ENCODE peak calls at places on chromosomes 3 and 15, in eight cellular contexts. One of them, this sample, is unnamed.

GRCh38 chr3:100368421-100368820 is 32.5 kb downstream of the TOMM70 start:
- DNase-seq in AG04449: no peak
- DNase-seq in psoas muscle: no peak
- DNase-seq in HCT116: no peak
- DNase-seq in kidney epithelial cell: no peak
- DNase-seq in suprapubic skin: no peak
- DNase-seq in AG10803: no peak
- DNase-seq in uterus: no peak
- DNase-seq in this sample: no peak

GRCh38 chr15:41637086-41637485 is 23.1 kb upstream of the MGA start:
- DNase-seq in suprapubic skin: no peak
- DNase-seq in psoas muscle: no peak
- DNase-seq in AG04449: no peak
- DNase-seq in HCT116: no peak
- DNase-seq in kidney epithelial cell: no peak
- DNase-seq in uterus: no peak
- DNase-seq in AG10803: no peak
- DNase-seq in this sample: no peak

GRCh38 chr15:39843561-39843960 is 60.9 kb upstream of the FSIP1 start:
- DNase-seq in uterus: no peak
- DNase-seq in HCT116: no peak
- DNase-seq in AG10803: no peak
- DNase-seq in kidney epithelial cell: no peak
- DNase-seq in AG04449: no peak
- DNase-seq in suprapubic skin: no peak
- DNase-seq in psoas muscle: no peak
- DNase-seq in this sample: no peak

GRCh38 chr3:47283193-47283537 is 421 bp downstream of the KLHL18 start:
- DNase-seq in AG04449: no peak
- DNase-seq in psoas muscle: no peak
- DNase-seq in uterus: no peak
- DNase-seq in kidney epithelial cell: no peak
- DNase-seq in HCT116: no peak
- DNase-seq in suprapubic skin: peak
- DNase-seq in AG10803: no peak
- DNase-seq in this sample: no peak

GRCh38 chr3:53845103-53845880 is 927 bp downstream of the CHDH start:
- DNase-seq in kidney epithelial cell: no peak
- DNase-seq in AG04449: no peak
- DNase-seq in psoas muscle: peak
- DNase-seq in HCT116: peak
- DNase-seq in suprapubic skin: no peak
- DNase-seq in uterus: peak
- DNase-seq in AG10803: peak
- DNase-seq in this sample: no peak

GRCh38 chr3:196660381-196661166 is 21.1 kb downstream of the NRROS start:
- DNase-seq in psoas muscle: no peak
- DNase-seq in HCT116: no peak
- DNase-seq in AG04449: no peak
- DNase-seq in AG10803: no peak
- DNase-seq in suprapubic skin: no peak
- DNase-seq in uterus: no peak
- DNase-seq in kidney epithelial cell: no peak
- DNase-seq in this sample: no peak

GRCh38 chr3:61649381-61650170 is 88.2 kb downstream of the PTPRG start:
- DNase-seq in suprapubic skin: no peak
- DNase-seq in psoas muscle: no peak
- DNase-seq in AG10803: no peak
- DNase-seq in AG04449: no peak
- DNase-seq in HCT116: no peak
- DNase-seq in uterus: no peak
- DNase-seq in kidney epithelial cell: no peak
- DNase-seq in this sample: no peak

GRCh38 chr15:57527382-57528091 is 64.2 kb upstream of the MYZAP start:
- DNase-seq in suprapubic skin: no peak
- DNase-seq in AG04449: peak
- DNase-seq in uterus: peak
- DNase-seq in AG10803: peak
- DNase-seq in psoas muscle: no peak
- DNase-seq in kidney epithelial cell: peak
- DNase-seq in HCT116: peak
- DNase-seq in this sample: no peak

DNA sequence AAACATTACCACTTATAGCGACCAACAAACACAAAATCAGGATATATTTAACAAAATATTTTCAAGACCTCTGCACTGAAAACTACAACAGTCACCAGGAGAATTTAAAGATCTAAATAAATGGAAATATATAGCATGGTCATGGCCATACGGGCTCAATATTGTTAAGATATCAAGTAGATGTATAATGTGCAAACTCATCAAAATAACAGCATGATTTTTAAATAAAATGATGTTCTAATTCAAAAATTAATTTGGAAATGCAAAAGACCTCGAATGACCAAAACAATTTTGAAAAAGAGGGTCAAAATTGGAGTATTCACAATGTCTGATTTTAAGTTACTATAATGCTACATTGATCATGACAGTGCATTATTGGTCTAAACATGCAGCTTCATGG is 159.1 kb upstream of the NDN start:
- DNase-seq in AG04449: no peak
- DNase-seq in suprapubic skin: no peak
- DNase-seq in psoas muscle: no peak
- DNase-seq in kidney epithelial cell: no peak
- DNase-seq in AG10803: no peak
- DNase-seq in HCT116: no peak
- DNase-seq in uterus: no peak
- DNase-seq in this sample: no peak
- TF ChIP-seq CTCF in AG04449: no peak
- TF ChIP-seq CTCF in suprapubic skin: no peak
- TF ChIP-seq CTCF in psoas muscle: no peak
- TF ChIP-seq CTCF in kidney epithelial cell: no peak
- TF ChIP-seq CTCF in AG10803: no peak
- TF ChIP-seq CTCF in HCT116: no peak
- TF ChIP-seq CTCF in uterus: no peak
- TF ChIP-seq CTCF in this sample: no peak

DNA sequence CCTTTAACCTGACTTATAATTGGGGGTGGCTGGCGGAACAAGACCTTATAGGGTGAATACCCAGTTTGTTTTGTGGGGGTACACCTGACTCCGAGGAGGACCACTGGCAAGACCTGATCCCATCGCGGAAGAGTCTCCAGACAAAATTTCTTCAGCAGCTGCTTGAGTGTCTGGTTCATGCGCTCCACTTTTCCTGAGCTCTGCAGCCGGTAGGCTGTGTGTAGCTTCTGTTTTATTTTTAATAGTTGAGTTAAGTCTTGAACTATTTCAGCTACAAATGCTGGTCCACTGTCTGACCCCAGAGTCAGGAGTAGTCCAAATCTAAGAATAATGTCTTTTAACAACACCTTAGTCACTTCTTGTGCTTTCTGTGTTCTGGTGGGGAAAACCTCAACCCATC is 21.2 kb upstream of the NOX5 start:
- DNase-seq in uterus: no peak
- DNase-seq in suprapubic skin: peak
- DNase-seq in kidney epithelial cell: no peak
- DNase-seq in AG04449: no peak
- DNase-seq in HCT116: no peak
- DNase-seq in psoas muscle: no peak
- DNase-seq in AG10803: no peak
- DNase-seq in this sample: no peak
- H3K4me3 ChIP-seq in uterus: no peak
- H3K4me3 ChIP-seq in suprapubic skin: no peak
- H3K4me3 ChIP-seq in kidney epithelial cell: no peak
- H3K4me3 ChIP-seq in AG04449: no peak
- H3K4me3 ChIP-seq in HCT116: no peak
- H3K4me3 ChIP-seq in psoas muscle: no peak
- H3K4me3 ChIP-seq in AG10803: no peak
- H3K4me3 ChIP-seq in this sample: no peak

DNA sequence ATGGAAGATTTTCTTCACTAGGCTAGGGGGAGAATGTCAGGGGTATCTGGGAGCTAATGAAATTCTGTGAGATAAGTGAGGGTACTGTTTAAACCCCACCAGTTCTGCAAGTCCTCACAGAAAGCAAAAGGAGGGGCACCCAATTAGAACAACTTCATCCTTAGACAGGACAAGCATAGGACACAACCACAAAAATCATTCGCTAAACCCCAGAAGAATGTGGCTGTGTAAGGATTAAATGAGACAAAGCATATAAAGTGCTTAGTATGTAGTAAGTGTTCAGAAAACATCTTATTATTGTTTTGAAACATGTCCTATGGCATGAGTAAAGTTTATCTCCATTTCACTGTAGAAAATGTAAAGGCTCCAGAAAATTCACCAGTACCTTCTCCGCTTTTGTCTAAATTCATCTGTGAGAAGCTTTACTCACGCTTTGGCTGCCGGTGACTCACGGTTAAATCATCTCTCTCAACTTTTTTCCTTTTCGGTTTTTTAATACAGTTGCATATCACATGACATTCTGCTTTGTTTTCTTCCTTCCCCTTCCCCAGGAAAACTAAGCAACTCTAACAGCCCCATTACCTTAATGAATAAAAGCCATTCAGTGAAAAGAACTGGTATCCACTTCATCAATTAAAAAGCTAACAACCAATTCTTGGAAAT is 1.7 kb downstream of the CLRN1 start:
- DNase-seq in psoas muscle: no peak
- DNase-seq in AG04449: peak
- DNase-seq in suprapubic skin: no peak
- DNase-seq in kidney epithelial cell: peak
- DNase-seq in HCT116: peak
- DNase-seq in AG10803: peak
- DNase-seq in uterus: no peak
- DNase-seq in this sample: peak
- TF ChIP-seq CTCF in psoas muscle: no peak
- TF ChIP-seq CTCF in AG04449: no peak
- TF ChIP-seq CTCF in suprapubic skin: no peak
- TF ChIP-seq CTCF in kidney epithelial cell: no peak
- TF ChIP-seq CTCF in HCT116: no peak
- TF ChIP-seq CTCF in AG10803: no peak
- TF ChIP-seq CTCF in uterus: no peak
- TF ChIP-seq CTCF in this sample: no peak

GRCh38 chr3:175258763-175259162 is 399.6 kb downstream of the NAALADL2 start:
- DNase-seq in kidney epithelial cell: no peak
- DNase-seq in psoas muscle: no peak
- DNase-seq in AG10803: no peak
- DNase-seq in HCT116: no peak
- DNase-seq in AG04449: no peak
- DNase-seq in suprapubic skin: no peak
- DNase-seq in uterus: no peak
- DNase-seq in this sample: peak
- H3K4me3 ChIP-seq in kidney epithelial cell: no peak
- H3K4me3 ChIP-seq in psoas muscle: no peak
- H3K4me3 ChIP-seq in AG10803: no peak
- H3K4me3 ChIP-seq in HCT116: no peak
- H3K4me3 ChIP-seq in AG04449: no peak
- H3K4me3 ChIP-seq in suprapubic skin: no peak
- H3K4me3 ChIP-seq in uterus: no peak
- H3K4me3 ChIP-seq in this sample: no peak

GRCh38 chr3:174337227-174337626 is 521.9 kb upstream of the NAALADL2 start:
- DNase-seq in kidney epithelial cell: no peak
- DNase-seq in psoas muscle: no peak
- DNase-seq in HCT116: no peak
- DNase-seq in AG04449: no peak
- DNase-seq in suprapubic skin: no peak
- DNase-seq in uterus: no peak
- DNase-seq in AG10803: no peak
- DNase-seq in this sample: no peak

GRCh38 chr3:174334111-174334510 is 525.0 kb upstream of the NAALADL2 start:
- DNase-seq in HCT116: no peak
- DNase-seq in uterus: no peak
- DNase-seq in kidney epithelial cell: no peak
- DNase-seq in AG10803: no peak
- DNase-seq in suprapubic skin: no peak
- DNase-seq in psoas muscle: no peak
- DNase-seq in AG04449: no peak
- DNase-seq in this sample: no peak

GRCh38 chr3:174335324-174335723 is 523.8 kb upstream of the NAALADL2 start:
- DNase-seq in uterus: no peak
- DNase-seq in kidney epithelial cell: no peak
- DNase-seq in psoas muscle: no peak
- DNase-seq in suprapubic skin: no peak
- DNase-seq in HCT116: no peak
- DNase-seq in AG10803: no peak
- DNase-seq in AG04449: no peak
- DNase-seq in this sample: no peak

GRCh38 chr3:174333640-174334039 is 525.5 kb upstream of the NAALADL2 start:
- DNase-seq in HCT116: no peak
- DNase-seq in AG10803: no peak
- DNase-seq in psoas muscle: no peak
- DNase-seq in kidney epithelial cell: no peak
- DNase-seq in AG04449: no peak
- DNase-seq in suprapubic skin: no peak
- DNase-seq in uterus: no peak
- DNase-seq in this sample: no peak

DNA sequence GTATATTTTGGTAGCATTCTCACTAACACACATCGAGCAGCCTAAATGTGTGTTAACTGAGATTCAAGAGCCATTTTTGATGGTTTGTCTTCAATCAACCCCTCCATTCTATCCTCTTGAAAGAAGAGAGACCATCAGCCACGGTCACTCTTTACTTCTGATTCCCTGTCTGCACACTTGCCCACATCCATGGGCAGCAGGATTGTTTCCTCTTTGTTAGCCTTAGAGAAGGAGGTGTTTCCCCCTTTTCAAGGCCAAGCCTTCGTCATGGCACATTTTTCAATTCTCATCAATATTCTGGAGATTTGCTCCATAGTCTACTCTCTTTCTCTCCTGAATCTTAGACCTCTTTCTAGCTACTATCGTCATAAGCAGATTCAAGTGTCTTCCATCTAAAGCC is 522.4 kb upstream of the NAALADL2 start:
- DNase-seq in AG10803: no peak
- DNase-seq in AG04449: no peak
- DNase-seq in psoas muscle: no peak
- DNase-seq in HCT116: no peak
- DNase-seq in kidney epithelial cell: no peak
- DNase-seq in suprapubic skin: no peak
- DNase-seq in uterus: no peak
- DNase-seq in this sample: no peak
- TF ChIP-seq CTCF in AG10803: no peak
- TF ChIP-seq CTCF in AG04449: no peak
- TF ChIP-seq CTCF in psoas muscle: no peak
- TF ChIP-seq CTCF in HCT116: no peak
- TF ChIP-seq CTCF in kidney epithelial cell: no peak
- TF ChIP-seq CTCF in suprapubic skin: no peak
- TF ChIP-seq CTCF in uterus: no peak
- TF ChIP-seq CTCF in this sample: no peak

DNA sequence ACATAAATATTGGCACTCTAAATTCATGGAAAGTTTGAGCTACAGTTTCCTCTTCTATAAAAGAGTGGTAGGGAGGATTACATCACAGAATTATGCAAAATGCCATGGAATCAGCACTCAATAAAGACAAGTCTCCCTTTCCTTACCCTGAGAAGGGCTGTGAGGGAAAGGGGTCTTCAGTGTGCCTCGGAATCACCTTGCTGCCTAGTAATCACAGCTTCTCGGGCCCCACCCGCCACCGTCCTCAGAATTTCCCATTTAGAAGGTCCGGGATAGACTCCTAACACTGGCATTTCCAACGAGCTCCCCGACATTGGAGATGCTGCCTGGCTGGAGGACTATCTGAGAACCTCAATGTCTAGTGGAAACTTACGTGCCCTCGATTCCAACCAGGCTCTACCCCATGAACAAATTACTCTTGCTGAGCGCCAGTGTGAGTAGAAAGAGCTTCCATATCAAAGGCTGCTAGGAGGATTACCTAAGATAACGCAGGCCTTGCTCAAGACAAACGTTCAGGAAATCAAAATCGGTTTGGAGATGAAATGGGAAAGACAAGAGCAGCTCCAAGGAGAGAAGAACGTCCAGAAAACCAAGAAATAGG is 92.1 kb upstream of the CHD2 start:
- DNase-seq in kidney epithelial cell: no peak
- DNase-seq in AG10803: peak
- DNase-seq in suprapubic skin: peak
- DNase-seq in AG04449: no peak
- DNase-seq in HCT116: no peak
- DNase-seq in psoas muscle: no peak
- DNase-seq in uterus: peak
- DNase-seq in this sample: no peak
- H3K4me3 ChIP-seq in kidney epithelial cell: no peak
- H3K4me3 ChIP-seq in AG10803: peak
- H3K4me3 ChIP-seq in suprapubic skin: peak
- H3K4me3 ChIP-seq in AG04449: no peak
- H3K4me3 ChIP-seq in HCT116: peak
- H3K4me3 ChIP-seq in psoas muscle: peak
- H3K4me3 ChIP-seq in uterus: peak
- H3K4me3 ChIP-seq in this sample: peak

This sample was measured in retinal pigment epithelial cell.